ENCODE peak calls at places on chromosomes 12 and 14, in four cellular contexts. One of them, this sample, is unnamed.
A peak's percentile ranks its signal among the peaks of the same experiment; 100 is the strongest.

GRCh38 chr12:119486599-119487154 is 106.9 kb upstream of the TMEM233 start:
- DNase-seq in esophagus muscularis mucosa: no peak
- DNase-seq in B cell: no peak
- DNase-seq in fibroblast of mammary gland: no peak
- DNase-seq in this sample: no peak

GRCh38 chr14:78104130-78104529 is 66.0 kb upstream of the NRXN3 start:
- DNase-seq in B cell: no peak
- DNase-seq in fibroblast of mammary gland: no peak
- DNase-seq in esophagus muscularis mucosa: no peak
- DNase-seq in this sample: no peak

GRCh38 chr12:24898606-24899005 is 50.3 kb downstream of the BCAT1 start:
- DNase-seq in esophagus muscularis mucosa: no peak
- DNase-seq in B cell: no peak
- DNase-seq in fibroblast of mammary gland: peak; percentile 69
- DNase-seq in this sample: no peak

GRCh38 chr12:54225666-54226065 is 36.9 kb upstream of the SMUG1 start:
- DNase-seq in esophagus muscularis mucosa: no peak
- DNase-seq in fibroblast of mammary gland: peak; percentile 28
- DNase-seq in B cell: no peak
- DNase-seq in this sample: no peak

GRCh38 chr14:75615200-75615599 is 36.8 kb downstream of the FLVCR2 start:
- DNase-seq in fibroblast of mammary gland: no peak
- DNase-seq in esophagus muscularis mucosa: no peak
- DNase-seq in B cell: peak; percentile 50
- DNase-seq in this sample: no peak

GRCh38 chr12:49160415-49160814 is 28.5 kb downstream of the TUBA1A start:
- DNase-seq in B cell: peak; percentile 38
- DNase-seq in fibroblast of mammary gland: no peak
- DNase-seq in esophagus muscularis mucosa: no peak
- DNase-seq in this sample: no peak

GRCh38 chr14:102898776-102899515 is 23.5 kb upstream of the AMN start:
- DNase-seq in B cell: peak; percentile 66
- DNase-seq in esophagus muscularis mucosa: no peak
- DNase-seq in fibroblast of mammary gland: no peak
- DNase-seq in this sample: no peak

GRCh38 chr12:46915082-46915481 is 89.3 kb upstream of the SLC38A4 start:
- DNase-seq in B cell: no peak
- DNase-seq in fibroblast of mammary gland: peak; percentile 96
- DNase-seq in esophagus muscularis mucosa: no peak
- DNase-seq in this sample: no peak

GRCh38 chr14:43105305-43105704 is 1401.8 kb downstream of the FSCB start:
- DNase-seq in fibroblast of mammary gland: no peak
- DNase-seq in esophagus muscularis mucosa: no peak
- DNase-seq in B cell: no peak
- DNase-seq in this sample: no peak

GRCh38 chr12:124764451-124764850 is 99.2 kb downstream of the SCARB1 start:
- DNase-seq in esophagus muscularis mucosa: no peak
- DNase-seq in B cell: peak; percentile 32
- DNase-seq in fibroblast of mammary gland: peak; percentile 93
- DNase-seq in this sample: peak; percentile 29

GRCh38 chr14:97010491-97011160 is 213.4 kb downstream of the VRK1 start:
- DNase-seq in fibroblast of mammary gland: no peak
- DNase-seq in esophagus muscularis mucosa: no peak
- DNase-seq in B cell: no peak
- DNase-seq in this sample: no peak

GRCh38 chr12:65099182-65099581 is 21.9 kb downstream of the WIF1 start:
- DNase-seq in esophagus muscularis mucosa: no peak
- DNase-seq in B cell: no peak
- DNase-seq in fibroblast of mammary gland: no peak
- DNase-seq in this sample: no peak

GRCh38 chr12:65505321-65506121 is 227.0 kb downstream of the MSRB3 start:
- DNase-seq in esophagus muscularis mucosa: no peak
- DNase-seq in B cell: no peak
- DNase-seq in fibroblast of mammary gland: no peak
- DNase-seq in this sample: no peak

GRCh38 chr14:22432348-22432976 is 156.6 kb downstream of the DAD1 start:
- DNase-seq in esophagus muscularis mucosa: no peak
- DNase-seq in B cell: peak; percentile 33
- DNase-seq in fibroblast of mammary gland: peak; percentile 93
- DNase-seq in this sample: no peak

GRCh38 chr12:46891306-46891705 is 65.5 kb upstream of the SLC38A4 start:
- DNase-seq in esophagus muscularis mucosa: no peak
- DNase-seq in fibroblast of mammary gland: peak; percentile 51
- DNase-seq in B cell: no peak
- DNase-seq in this sample: no peak

GRCh38 chr14:91396959-91397815 is 20.4 kb downstream of the CCDC88C start:
- DNase-seq in esophagus muscularis mucosa: no peak
- DNase-seq in fibroblast of mammary gland: no peak
- DNase-seq in B cell: peak; percentile 53
- DNase-seq in this sample: peak; percentile 72

GRCh38 chr12:5432011-5432400 is at the start of gene NTF3:
- DNase-seq in fibroblast of mammary gland: peak; percentile 2
- DNase-seq in esophagus muscularis mucosa: peak; percentile 72
- DNase-seq in B cell: peak; percentile 33
- DNase-seq in this sample: no peak

GRCh38 chr14:93775158-93775557 is 13.1 kb downstream of the PRIMA1 start:
- DNase-seq in B cell: no peak
- DNase-seq in fibroblast of mammary gland: no peak
- DNase-seq in esophagus muscularis mucosa: no peak
- DNase-seq in this sample: no peak

GRCh38 chr12:58711968-58712367 is 208.3 kb downstream of the LRIG3 start:
- DNase-seq in esophagus muscularis mucosa: no peak
- DNase-seq in fibroblast of mammary gland: peak; percentile 86
- DNase-seq in B cell: no peak
- DNase-seq in this sample: no peak

GRCh38 chr12:19882418-19882817 is 443.1 kb downstream of the AEBP2 start:
- DNase-seq in fibroblast of mammary gland: no peak
- DNase-seq in esophagus muscularis mucosa: no peak
- DNase-seq in B cell: no peak
- DNase-seq in this sample: no peak

GRCh38 chr12:123714302-123714627 is 2.1 kb downstream of the ATP6V0A2 start:
- DNase-seq in fibroblast of mammary gland: no peak
- DNase-seq in B cell: no peak
- DNase-seq in esophagus muscularis mucosa: no peak
- DNase-seq in this sample: no peak

GRCh38 chr12:22709292-22709691 is 84.3 kb downstream of the ETNK1 start:
- DNase-seq in fibroblast of mammary gland: peak; percentile 49
- DNase-seq in esophagus muscularis mucosa: no peak
- DNase-seq in B cell: no peak
- DNase-seq in this sample: no peak

GRCh38 chr12:55938826-55939501 is 8.0 kb downstream of the DGKA start:
- DNase-seq in B cell: no peak
- DNase-seq in esophagus muscularis mucosa: no peak
- DNase-seq in fibroblast of mammary gland: no peak
- DNase-seq in this sample: no peak

GRCh38 chr12:54439521-54440255 is 20.6 kb upstream of the ITGA5 start:
- DNase-seq in esophagus muscularis mucosa: no peak
- DNase-seq in B cell: peak; percentile 58
- DNase-seq in fibroblast of mammary gland: peak; percentile 88
- DNase-seq in this sample: peak; percentile 66

GRCh38 chr14:24436355-24437019 is 6.1 kb downstream of the SDR39U1 start:
- DNase-seq in B cell: peak; percentile 70
- DNase-seq in esophagus muscularis mucosa: peak; percentile 93
- DNase-seq in fibroblast of mammary gland: peak; percentile 92
- DNase-seq in this sample: peak; percentile 35

GRCh38 chr14:50000215-50001145 is 107.6 kb downstream of the ARF6 start:
- DNase-seq in fibroblast of mammary gland: peak; percentile 94
- DNase-seq in B cell: peak; percentile 49
- DNase-seq in esophagus muscularis mucosa: no peak
- DNase-seq in this sample: peak; percentile 50

GRCh38 chr14:85088231-85088630 is 441.7 kb upstream of the FLRT2 start:
- DNase-seq in B cell: no peak
- DNase-seq in fibroblast of mammary gland: peak; percentile 50
- DNase-seq in esophagus muscularis mucosa: no peak
- DNase-seq in this sample: no peak

GRCh38 chr12:67220065-67220464 is 49.1 kb upstream of the CAND1 start:
- DNase-seq in esophagus muscularis mucosa: no peak
- DNase-seq in fibroblast of mammary gland: peak; percentile 35
- DNase-seq in B cell: no peak
- DNase-seq in this sample: no peak

GRCh38 chr14:33643782-33644181 is 307.1 kb downstream of the EGLN3 start:
- DNase-seq in fibroblast of mammary gland: no peak
- DNase-seq in B cell: no peak
- DNase-seq in esophagus muscularis mucosa: no peak
- DNase-seq in this sample: no peak

GRCh38 chr12:120367252-120367923 is 1.6 kb downstream of the MSI1 start:
- DNase-seq in esophagus muscularis mucosa: no peak
- DNase-seq in fibroblast of mammary gland: no peak
- DNase-seq in B cell: no peak
- DNase-seq in this sample: no peak

GRCh38 chr14:55845963-55846851 is 266.2 kb downstream of the KTN1 start:
- DNase-seq in esophagus muscularis mucosa: no peak
- DNase-seq in fibroblast of mammary gland: peak; percentile 30
- DNase-seq in B cell: no peak
- DNase-seq in this sample: no peak

GRCh38 chr12:94152292-94153083 is 4.1 kb downstream of the PLXNC1 start:
- DNase-seq in fibroblast of mammary gland: no peak
- DNase-seq in B cell: peak; percentile 30
- DNase-seq in esophagus muscularis mucosa: no peak
- DNase-seq in this sample: no peak

GRCh38 chr12:48903982-48904411 is 21.3 kb downstream of the FKBP11 start:
- DNase-seq in fibroblast of mammary gland: peak; percentile 86
- DNase-seq in esophagus muscularis mucosa: no peak
- DNase-seq in B cell: peak; percentile 82
- DNase-seq in this sample: peak; percentile 83

GRCh38 chr12:111287125-111287900 is 81.6 kb downstream of the PHETA1 start:
- DNase-seq in fibroblast of mammary gland: no peak
- DNase-seq in esophagus muscularis mucosa: no peak
- DNase-seq in B cell: no peak
- DNase-seq in this sample: no peak

GRCh38 chr14:80215081-80215480 is 3.8 kb upstream of the DIO2 start:
- DNase-seq in fibroblast of mammary gland: no peak
- DNase-seq in esophagus muscularis mucosa: no peak
- DNase-seq in B cell: no peak
- DNase-seq in this sample: no peak

GRCh38 chr14:23577004-23577681 is 1.4 kb downstream of the JPH4 start:
- DNase-seq in B cell: peak; percentile 39
- DNase-seq in fibroblast of mammary gland: no peak
- DNase-seq in esophagus muscularis mucosa: no peak
- DNase-seq in this sample: no peak

GRCh38 chr12:105562727-105563072 is 232.2 kb downstream of the C12orf75 start:
- DNase-seq in fibroblast of mammary gland: no peak
- DNase-seq in B cell: no peak
- DNase-seq in esophagus muscularis mucosa: no peak
- DNase-seq in this sample: no peak